ENCODE peak calls at places on chromosomes 3 and 15, in six cellular contexts. G is adrenal gland, V is fibroblast of pulmonary artery, O is AG04450, F is SJCRH30, L is upper lobe of right lung. U is an unnamed sample.

GRCh38 chr15:71790081-71790480 is 20.3 kb upstream of the NR2E3 start:
- DNase-seq in G (no peak), V (no peak), O (no peak), F (no peak), L (peak), U (no peak)

GRCh38 chr3:64224826-64225606 is at the start of gene PRICKLE2:
- DNase-seq in G (peak), V (peak), O (peak), F (peak), L (no peak), U (peak)

GRCh38 chr3:108100906-108101305 is 10.1 kb upstream of the CD47 start:
- DNase-seq in G (no peak), V (no peak), O (no peak), F (no peak), L (no peak), U (no peak)

GRCh38 chr15:69031013-69032001 is 16.8 kb downstream of the NOX5 start:
- DNase-seq in G (peak), V (peak), O (no peak), F (no peak), L (peak), U (peak)

GRCh38 chr3:137764563-137765309 is 621 bp downstream of the SOX14 start:
- DNase-seq in G (no peak), V (no peak), O (no peak), F (no peak), L (no peak), U (no peak)

GRCh38 chr3:87673132-87673531 is 385.7 kb downstream of the CGGBP1 start:
- DNase-seq in G (no peak), V (no peak), O (no peak), F (no peak), L (no peak), U (no peak)

GRCh38 chr3:39644176-39644575 is 165.2 kb upstream of the MYRIP start:
- DNase-seq in G (no peak), V (peak), O (peak), F (no peak), L (no peak), U (no peak)

GRCh38 chr3:8579101-8579500 is 65.5 kb downstream of the SSUH2 start:
- DNase-seq in G (no peak), V (peak), O (no peak), F (peak), L (no peak), U (no peak)

GRCh38 chr15:84645997-84646396 is 8.1 kb downstream of the WDR73 start:
- DNase-seq in G (no peak), V (no peak), O (no peak), F (no peak), L (no peak), U (no peak)

GRCh38 chr15:32698773-32699390 is 18.9 kb upstream of the GREM1 start:
- DNase-seq in G (no peak), V (no peak), O (no peak), F (no peak), L (no peak), U (no peak)

GRCh38 chr3:135694142-135694541 is 271.4 kb upstream of the PPP2R3A start:
- DNase-seq in G (no peak), V (no peak), O (no peak), F (no peak), L (no peak), U (no peak)

GRCh38 chr15:79463781-79464270 is 31.7 kb downstream of the MINAR1 start:
- DNase-seq in G (no peak), V (no peak), O (no peak), F (no peak), L (no peak), U (no peak)

GRCh38 chr3:151318946-151319345 is 2.3 kb upstream of the GPR87 start:
- DNase-seq in G (no peak), V (no peak), O (no peak), F (no peak), L (no peak), U (no peak)

GRCh38 chr3:158103131-158103955 is 2.9 kb downstream of the SHOX2 start:
- DNase-seq in G (no peak), V (no peak), O (no peak), F (no peak), L (peak), U (peak)

GRCh38 chr3:110344897-110345767 is 726.5 kb upstream of the NECTIN3 start:
- DNase-seq in G (no peak), V (peak), O (no peak), F (no peak), L (no peak), U (no peak)

GRCh38 chr3:36546196-36546595 is 165.9 kb downstream of the STAC start:
- DNase-seq in G (no peak), V (peak), O (no peak), F (no peak), L (no peak), U (no peak)

GRCh38 chr15:26974120-26974780 is 3.3 kb downstream of the GABRG3 start:
- DNase-seq in G (no peak), V (peak), O (no peak), F (peak), L (no peak), U (no peak)

DNA sequence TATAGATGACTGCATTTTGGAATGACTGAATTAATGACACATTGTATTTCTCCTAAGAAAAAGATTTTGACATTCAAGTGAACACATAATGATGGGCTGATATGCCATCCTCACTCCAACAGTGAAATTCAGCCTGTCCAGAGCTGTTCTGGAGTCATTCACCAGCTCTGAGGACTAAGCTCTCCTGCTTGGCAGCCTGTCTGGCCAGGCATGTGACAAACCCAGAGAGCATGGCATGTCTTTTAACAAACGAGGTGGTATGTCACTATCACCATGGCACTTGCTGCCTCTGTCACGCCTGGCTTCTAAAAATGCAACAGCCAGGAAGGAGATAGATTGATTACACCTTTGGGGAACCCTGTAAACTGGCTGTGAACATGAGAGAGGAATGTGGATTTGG is 1.4 kb downstream of the ACTC1 start:
- DNase-seq in G (no peak), V (no peak), O (no peak), F (no peak), L (no peak), U (no peak)
- H3K4me3 ChIP-seq in G (no peak), V (no peak), O (no peak), F (peak), L (no peak), U (no peak)

GRCh38 chr15:88986949-88987589 is 73.9 kb upstream of the MFGE8 start:
- DNase-seq in G (no peak), V (no peak), O (no peak), F (no peak), L (no peak), U (peak)

GRCh38 chr15:88987951-88988671 is 74.9 kb upstream of the MFGE8 start:
- DNase-seq in G (no peak), V (no peak), O (peak), F (no peak), L (no peak), U (no peak)

GRCh38 chr15:88990185-88990679 is 77.1 kb upstream of the MFGE8 start:
- DNase-seq in G (no peak), V (no peak), O (no peak), F (no peak), L (no peak), U (peak)

GRCh38 chr15:88987590-88987950 is 74.4 kb upstream of the MFGE8 start:
- DNase-seq in G (no peak), V (no peak), O (no peak), F (no peak), L (no peak), U (peak)

GRCh38 chr15:88989578-88989977 is 76.4 kb upstream of the MFGE8 start:
- DNase-seq in G (no peak), V (peak), O (peak), F (no peak), L (no peak), U (no peak)
- H3K4me3 ChIP-seq in G (no peak), V (no peak), O (peak), F (no peak), L (no peak), U (no peak)

DNA sequence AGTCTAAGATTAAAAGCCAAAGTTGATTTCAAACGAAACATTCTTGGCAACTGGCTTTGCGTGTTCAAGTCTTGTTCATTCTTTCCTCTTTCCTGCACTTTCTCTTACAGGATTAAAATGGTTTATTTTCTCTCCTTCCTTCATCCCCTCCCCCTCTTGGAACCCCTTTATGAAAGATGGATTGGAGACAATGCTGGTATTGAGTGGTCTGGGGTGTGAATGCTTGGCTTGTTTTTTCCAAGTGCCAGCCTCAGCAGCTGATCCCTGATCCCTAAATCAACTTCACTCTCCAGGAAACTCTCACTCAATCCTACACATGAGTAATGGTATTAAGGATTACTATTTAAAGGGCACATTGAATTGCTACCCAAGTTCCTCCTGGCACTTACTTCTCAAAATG is 750 bp upstream of the LSAMP start:
- DNase-seq in G (no peak), V (no peak), O (no peak), F (peak), L (no peak), U (no peak)
- H3K4me3 ChIP-seq in G (no peak), V (no peak), O (no peak), F (no peak), L (no peak), U (no peak)

GRCh38 chr3:20739814-20740213 is 553.8 kb upstream of the SGO1 start:
- DNase-seq in G (no peak), V (peak), O (no peak), F (no peak), L (no peak), U (no peak)

GRCh38 chr3:20741381-20741780 is 555.4 kb upstream of the SGO1 start:
- DNase-seq in G (no peak), V (no peak), O (no peak), F (no peak), L (no peak), U (no peak)

GRCh38 chr3:20747736-20748135 is 561.7 kb upstream of the SGO1 start:
- DNase-seq in G (no peak), V (peak), O (no peak), F (no peak), L (no peak), U (no peak)

GRCh38 chr3:20742903-20743302 is 556.9 kb upstream of the SGO1 start:
- DNase-seq in G (no peak), V (no peak), O (no peak), F (no peak), L (no peak), U (no peak)
- H3K4me3 ChIP-seq in G (no peak), V (no peak), O (no peak), F (no peak), L (no peak), U (no peak)

U was measured in lower leg skin.